ENCODE peak calls at places on chromosomes 2 and 18, in five cellular contexts. S, C, P, L and X are unnamed samples.

GRCh38 chr18:28511421-28511821 is 334.5 kb upstream of the CDH2 start:
- DNase-seq in P (no peak), C (no peak), L (no peak), S (no peak), X (no peak)

GRCh38 chr2:8307779-8308178 is 374.1 kb upstream of the ID2 start:
- DNase-seq in P (no peak), C (no peak), L (no peak), S (no peak), X (no peak)

GRCh38 chr2:219409619-219410018 is 8.6 kb upstream of the DES start:
- DNase-seq in S (no peak), P (no peak), C (no peak), L (no peak), X (no peak)

GRCh38 chr2:239561448-239562001 is 160.7 kb upstream of the HDAC4 start:
- DNase-seq in C (no peak), L (peak), P (no peak), S (peak), X (peak)

GRCh38 chr2:61167587-61167986 is 5.6 kb downstream of the C2orf74 start:
- DNase-seq in L (no peak), P (no peak), S (no peak), C (no peak), X (no peak)

GRCh38 chr2:126894082-126894481 is 4.6 kb upstream of the TEX51 start:
- DNase-seq in S (no peak), L (no peak), P (no peak), C (no peak), X (no peak)

GRCh38 chr18:6875764-6876163 is 146.2 kb downstream of the ARHGAP28 start:
- DNase-seq in P (no peak), L (no peak), S (no peak), C (no peak), X (no peak)

GRCh38 chr2:102144128-102144527 is 1.6 kb downstream of the IL1R1 start:
- DNase-seq in L (no peak), S (no peak), C (no peak), P (no peak), X (no peak)

GRCh38 chr2:38791747-38792146 is 13.7 kb downstream of the GEMIN6 start:
- DNase-seq in C (no peak), S (no peak), L (no peak), P (no peak), X (no peak)

GRCh38 chr18:76365561-76365960 is 129.5 kb downstream of the ZNF516 start:
- DNase-seq in S (no peak), C (no peak), P (no peak), L (no peak), X (no peak)

GRCh38 chr2:165440367-165440766 is 29.1 kb upstream of the CSRNP3 start:
- DNase-seq in P (no peak), C (no peak), L (peak), S (no peak), X (no peak)

GRCh38 chr2:42901076-42901645 is 108.8 kb upstream of the HAAO start:
- DNase-seq in C (no peak), L (no peak), S (no peak), P (no peak), X (no peak)

GRCh38 chr2:128535928-128536327 is 217.3 kb upstream of the HS6ST1 start:
- DNase-seq in C (no peak), S (no peak), P (peak), L (no peak), X (no peak)

GRCh38 chr2:209334188-209335017 is 89.4 kb upstream of the MAP2 start:
- DNase-seq in S (no peak), C (peak), P (peak), L (peak), X (peak)

GRCh38 chr2:7060602-7061435 is 143.6 kb downstream of the RNF144A start:
- DNase-seq in L (no peak), C (no peak), S (peak), P (no peak), X (no peak)

GRCh38 chr2:9306910-9307309 is 100.3 kb downstream of the ASAP2 start:
- DNase-seq in C (no peak), L (no peak), S (no peak), P (no peak), X (no peak)

GRCh38 chr2:171086352-171087290 is 74.1 kb downstream of the TLK1 start:
- DNase-seq in L (peak), S (no peak), P (peak), C (peak), X (peak)

GRCh38 chr2:51013870-51014526 is 17.9 kb downstream of the NRXN1 start:
- DNase-seq in L (peak), C (no peak), S (no peak), P (no peak), X (no peak)

GRCh38 chr2:98894331-98895000 is 41.6 kb downstream of the CRACDL start:
- DNase-seq in P (no peak), S (no peak), C (no peak), L (no peak), X (no peak)

GRCh38 chr2:223856021-223856420 is 18.6 kb upstream of the AP1S3 start:
- DNase-seq in L (no peak), S (no peak), P (no peak), C (no peak), X (no peak)

DNA sequence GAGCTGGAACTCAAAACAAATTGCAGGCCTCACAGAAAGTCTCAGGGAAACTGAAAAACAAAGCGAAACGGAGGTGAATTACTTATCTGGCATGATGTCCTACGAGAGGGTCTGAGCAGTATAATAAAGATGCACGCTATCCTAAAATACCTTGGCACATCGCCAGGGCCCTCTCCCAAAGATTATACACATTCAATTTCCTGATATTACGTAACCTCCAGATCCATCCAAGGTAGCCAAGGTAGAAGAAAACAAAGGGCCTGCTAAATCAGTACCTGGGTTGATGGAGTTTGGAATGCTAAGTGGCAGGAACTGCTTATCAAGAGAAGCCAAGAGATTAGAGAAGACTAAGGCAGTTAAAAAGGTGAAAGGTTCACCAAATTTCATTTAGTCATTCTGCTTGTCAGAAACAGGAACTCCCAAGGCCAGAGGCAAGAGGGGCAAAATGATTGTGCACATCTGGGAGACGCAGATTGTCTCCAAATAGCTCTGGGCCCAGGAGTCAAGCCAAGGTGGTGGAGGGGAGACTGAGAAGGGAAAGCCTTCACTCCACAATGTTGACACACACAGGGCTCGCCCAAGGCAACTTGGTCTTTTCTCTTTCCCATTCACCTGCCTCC is 236.8 kb upstream of the ATP5MC3 start:
- DNase-seq in C (no peak), P (no peak), S (no peak), L (peak), X (no peak)
- TF ChIP-seq EP300 in C (no peak), P (no peak), S (no peak), L (no peak), X (no peak)

GRCh38 chr18:607930-608329 is 11.1 kb downstream of the CLUL1 start:
- DNase-seq in S (no peak), P (no peak), C (no peak), L (no peak), X (no peak)

GRCh38 chr18:600107-600506 is 3.3 kb downstream of the CLUL1 start:
- DNase-seq in L (no peak), S (no peak), C (no peak), P (no peak), X (no peak)

GRCh38 chr18:610214-610928 is 13.6 kb downstream of the CLUL1 start:
- DNase-seq in C (no peak), P (no peak), S (no peak), L (no peak), X (no peak)

GRCh38 chr18:604771-605170 is 8.0 kb downstream of the CLUL1 start:
- DNase-seq in C (no peak), P (peak), L (no peak), S (no peak), X (no peak)
- TF ChIP-seq EP300 in C (no peak), P (no peak), L (no peak), S (no peak), X (no peak)

DNA sequence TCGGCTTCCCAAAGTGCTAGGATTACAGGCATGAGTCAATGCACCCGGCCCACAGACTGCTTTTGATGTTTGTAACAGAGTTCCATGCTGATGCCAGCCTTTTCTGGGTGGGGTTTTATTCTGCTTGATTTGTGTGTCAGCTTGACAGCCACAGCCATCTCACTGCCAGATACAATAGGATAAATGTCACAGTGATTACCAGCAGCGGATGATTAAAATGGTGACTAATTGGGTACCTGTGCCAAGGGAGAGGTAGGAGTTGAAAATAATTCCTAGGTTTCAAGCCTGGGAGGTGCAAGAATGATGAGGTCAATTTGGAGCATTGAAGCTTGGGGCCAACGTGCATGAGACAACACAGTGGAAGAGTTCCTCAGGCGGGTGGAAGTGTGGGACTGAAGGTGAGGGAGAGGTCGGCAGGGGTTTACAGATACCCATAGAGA is 39.4 kb downstream of the SH2D6 start:
- DNase-seq in P (no peak), C (no peak), L (no peak), S (peak), X (peak)
- TF ChIP-seq EP300 in P (no peak), C (peak), L (no peak), S (no peak), X (no peak)

GRCh38 chr18:1017227-1017626 is 112.6 kb downstream of the ADCYAP1 start:
- DNase-seq in C (no peak), L (no peak), S (no peak), P (no peak), X (no peak)

GRCh38 chr18:1017679-1018078 is 113.0 kb downstream of the ADCYAP1 start:
- DNase-seq in P (no peak), L (no peak), C (no peak), S (no peak), X (no peak)

GRCh38 chr18:1018211-1018651 is 113.6 kb downstream of the ADCYAP1 start:
- DNase-seq in L (no peak), S (no peak), C (no peak), P (no peak), X (no peak)

GRCh38 chr18:1015777-1016176 is 111.1 kb downstream of the ADCYAP1 start:
- DNase-seq in C (no peak), L (no peak), P (no peak), S (no peak), X (no peak)

GRCh38 chr18:1020731-1021344 is 116.2 kb downstream of the ADCYAP1 start:
- DNase-seq in C (no peak), S (no peak), P (no peak), L (no peak), X (no peak)
- TF ChIP-seq EP300 in C (no peak), S (no peak), P (no peak), L (no peak), X (no peak)

GRCh38 chr2:240998706-240999000 is 235 bp downstream of the SNED1 start:
- DNase-seq in C (no peak), L (no peak), P (no peak), S (no peak), X (no peak)

GRCh38 chr2:240996161-240996833 is 2.1 kb upstream of the SNED1 start:
- DNase-seq in P (no peak), C (no peak), L (no peak), S (peak), X (no peak)

GRCh38 chr2:240996834-240997140 is 1.6 kb upstream of the SNED1 start:
- DNase-seq in C (no peak), P (no peak), L (no peak), S (peak), X (no peak)

GRCh38 chr2:240997856-240998705 is at the start of gene SNED1:
- DNase-seq in C (peak), S (peak), P (peak), L (peak), X (peak)

DNA sequence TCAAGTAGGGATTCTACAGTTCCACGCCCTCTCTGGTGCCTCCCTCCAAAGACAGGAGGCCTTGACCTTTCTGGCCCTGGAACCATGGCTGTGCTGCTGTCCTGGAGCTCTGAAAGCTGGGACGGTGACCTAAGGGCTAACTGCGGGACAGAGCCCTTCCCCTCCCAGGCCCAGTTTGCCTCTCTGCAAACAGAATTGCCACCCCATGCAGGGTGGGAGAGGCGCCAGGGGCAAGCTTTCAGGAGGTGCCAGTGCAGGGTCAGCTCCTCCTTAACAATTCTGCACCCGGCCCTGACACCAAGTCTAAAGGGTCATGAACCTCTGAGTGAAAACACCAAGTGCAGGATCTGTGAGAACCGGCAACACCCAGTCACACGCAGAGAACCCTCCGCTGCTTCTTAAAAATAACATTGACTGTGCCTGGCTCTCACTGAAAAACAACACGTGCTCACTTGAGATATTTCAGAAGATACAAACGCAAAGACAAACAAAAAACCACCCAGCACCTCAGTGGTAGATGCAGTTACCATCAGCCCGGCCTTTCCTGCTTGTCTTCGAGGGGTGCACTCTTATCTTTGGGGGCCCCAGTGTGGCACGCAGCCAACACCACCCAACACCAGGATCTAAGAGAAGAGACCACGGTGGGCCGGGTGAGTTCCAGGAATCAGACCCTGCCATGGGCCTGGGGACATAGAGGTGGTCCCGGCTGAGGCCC is 1.1 kb upstream of the SNED1 start:
- DNase-seq in P (peak), C (no peak), L (no peak), S (peak), X (peak)
- TF ChIP-seq EP300 in P (no peak), C (no peak), L (no peak), S (no peak), X (no peak)

GRCh38 chr2:157258520-157259326 is 1.2 kb downstream of the GALNT5 start:
- DNase-seq in P (no peak), S (no peak), C (no peak), L (no peak), X (peak)

GRCh38 chr2:157257312-157258252 is at the start of gene GALNT5:
- DNase-seq in C (peak), P (no peak), L (no peak), S (no peak), X (peak)

GRCh38 chr2:157260403-157261198 is 3.1 kb downstream of the GALNT5 start:
- DNase-seq in C (no peak), S (no peak), L (no peak), P (no peak), X (no peak)

GRCh38 chr2:157254041-157254440 is 3.5 kb upstream of the GALNT5 start:
- DNase-seq in P (no peak), L (no peak), S (no peak), C (no peak), X (no peak)

GRCh38 chr2:157256621-157257020 is 884 bp upstream of the GALNT5 start:
- DNase-seq in S (no peak), L (no peak), C (no peak), P (no peak), X (no peak)
- TF ChIP-seq EP300 in S (no peak), L (no peak), C (no peak), P (no peak), X (no peak)

GRCh38 chr2:215320102-215320501 is 8.2 kb downstream of the ATIC start:
- DNase-seq in P (no peak), L (no peak), S (no peak), C (no peak), X (no peak)

GRCh38 chr2:215319500-215319899 is 7.6 kb downstream of the ATIC start:
- DNase-seq in L (no peak), C (no peak), S (no peak), P (no peak), X (no peak)

GRCh38 chr2:215320679-215321078 is 8.8 kb downstream of the ATIC start:
- DNase-seq in S (no peak), C (no peak), L (no peak), P (no peak), X (no peak)

GRCh38 chr2:215328066-215328465 is 16.2 kb downstream of the ATIC start:
- DNase-seq in S (no peak), P (no peak), L (no peak), C (no peak), X (no peak)

DNA sequence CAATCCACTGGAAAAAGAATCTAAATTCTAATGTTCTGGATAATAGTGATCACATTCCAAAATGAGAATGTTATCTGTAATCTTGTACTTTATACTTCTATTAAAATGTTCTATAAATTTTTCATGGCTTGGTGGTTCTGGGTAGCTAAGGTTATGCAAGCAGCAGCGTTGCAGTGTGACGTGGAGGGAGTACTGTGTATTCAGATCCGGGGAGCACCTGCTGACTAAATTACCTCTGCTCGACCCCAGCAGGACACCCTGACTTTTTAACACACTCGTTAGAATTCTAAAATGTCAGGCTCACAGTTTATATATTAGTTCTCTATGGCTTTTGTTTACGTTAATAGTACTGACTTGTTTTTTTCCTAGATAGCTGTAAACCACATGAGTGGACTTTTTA is 13.0 kb downstream of the ATIC start:
- DNase-seq in P (no peak), S (peak), C (no peak), L (no peak), X (no peak)
- TF ChIP-seq EP300 in P (no peak), S (no peak), C (no peak), L (no peak), X (no peak)

DNA sequence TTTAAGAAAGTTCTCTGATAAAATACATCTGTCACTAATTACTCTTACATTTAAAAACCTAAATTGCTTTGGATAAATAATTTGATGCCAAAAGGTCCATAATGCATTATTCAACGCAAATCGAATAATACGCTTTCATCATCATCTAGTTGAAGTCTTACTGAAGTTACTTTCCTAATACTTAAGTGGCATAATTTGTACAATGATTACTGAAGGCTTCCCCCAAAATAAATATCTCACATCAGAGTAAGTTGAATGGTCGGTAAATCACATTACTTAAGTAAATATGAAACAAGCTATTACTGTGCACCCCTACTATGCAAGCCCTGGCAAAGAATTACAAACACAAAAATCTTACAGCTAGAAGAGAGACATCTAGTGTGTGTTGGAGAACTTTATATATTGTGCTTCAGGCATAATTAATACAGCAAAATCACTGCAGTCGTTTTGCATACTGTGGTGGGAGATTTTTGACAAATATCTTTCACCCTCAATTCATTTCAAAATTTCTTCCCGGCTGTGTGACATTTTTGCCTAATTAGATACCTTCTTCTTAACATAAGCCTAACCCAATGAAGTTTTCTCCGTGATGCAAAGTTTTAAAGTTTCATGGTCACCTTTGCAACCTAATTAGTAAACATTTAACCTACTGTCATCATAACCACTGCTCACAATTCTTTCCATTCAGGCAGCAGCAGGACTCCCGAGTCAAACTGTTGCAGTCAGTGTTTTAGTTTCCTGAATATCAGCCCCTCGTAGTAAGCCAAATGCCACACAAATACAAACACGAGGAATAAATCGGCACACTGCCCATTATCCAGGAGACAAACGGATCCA is 106.0 kb upstream of the KCTD1 start:
- DNase-seq in P (no peak), S (no peak), C (no peak), L (no peak), X (no peak)
- TF ChIP-seq EP300 in P (no peak), S (no peak), C (no peak), L (no peak), X (no peak)

DNA sequence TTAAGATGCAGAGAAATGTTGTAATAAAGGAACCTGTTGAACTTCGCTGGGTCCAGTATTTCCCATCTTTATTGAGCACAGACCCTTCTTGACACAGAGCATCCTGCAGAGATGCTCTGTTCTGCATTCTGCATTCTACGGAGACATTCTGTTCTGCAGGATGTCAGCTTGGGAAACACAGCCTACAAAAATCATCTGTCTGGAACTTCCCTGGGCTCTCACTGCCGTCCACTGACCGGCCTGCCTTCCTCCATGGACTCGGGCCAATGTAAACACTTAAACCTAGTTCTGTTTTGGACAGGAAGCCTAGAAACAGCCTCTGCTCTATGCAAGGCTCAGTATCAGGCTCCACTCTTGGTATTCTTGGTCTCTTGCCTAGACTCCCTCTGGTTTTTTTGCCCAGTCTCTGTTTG is 90.0 kb upstream of the PPP1CB start:
- DNase-seq in P (no peak), S (peak), L (peak), C (no peak), X (peak)
- TF ChIP-seq EP300 in P (no peak), S (peak), L (peak), C (no peak), X (peak)